ENCODE peak calls at places on chromosome 14, in ten cellular contexts. S is fibroblast of lung, Q is astrocyte of the spinal cord, F is lower lobe of right lung, X is cardiac muscle cell, P is transverse colon, I is AG04450, M is BJ, E is neural progenitor cell, V is GM12878. D is an unnamed sample.

GRCh38 chr14:103023881-103024473 is 33.4 kb downstream of the CDC42BPB start:
- DNase-seq in S (peak), Q (peak), F (no peak), X (no peak), P (no peak), I (peak), M (no peak), E (no peak), V (no peak), D (no peak)

GRCh38 chr14:70956511-70956910 is 49.3 kb downstream of the PCNX1 start:
- DNase-seq in S (no peak), Q (no peak), F (no peak), X (no peak), P (no peak), I (no peak), M (no peak), E (no peak), V (no peak), D (no peak)

GRCh38 chr14:35212471-35213142 is 79.6 kb upstream of the PSMA6 start:
- DNase-seq in S (no peak), Q (no peak), F (no peak), X (no peak), P (no peak), I (no peak), M (no peak), E (no peak), V (no peak), D (no peak)

GRCh38 chr14:65946494-65946893 is 534.0 kb downstream of the FUT8 start:
- DNase-seq in S (no peak), Q (no peak), F (no peak), X (no peak), P (no peak), I (no peak), M (no peak), E (no peak), V (no peak), D (no peak)

GRCh38 chr14:46999661-47000060 is 348.1 kb upstream of the RPL10L start:
- DNase-seq in S (no peak), Q (no peak), F (no peak), X (no peak), P (no peak), I (no peak), M (no peak), E (no peak), V (no peak), D (no peak)

GRCh38 chr14:57833304-57833703 is 32.6 kb downstream of the SLC35F4 start:
- DNase-seq in S (peak), Q (peak), F (no peak), X (no peak), P (no peak), I (peak), M (peak), E (no peak), V (no peak), D (no peak)

GRCh38 chr14:96847451-96847850 is 50.3 kb downstream of the VRK1 start:
- DNase-seq in S (no peak), Q (no peak), F (no peak), X (no peak), P (no peak), I (no peak), M (no peak), E (peak), V (no peak), D (no peak)

GRCh38 chr14:93033039-93033982 is 82.4 kb downstream of the ITPK1 start:
- DNase-seq in S (no peak), Q (no peak), F (no peak), X (no peak), P (no peak), I (no peak), M (no peak), E (no peak), V (no peak), D (no peak)

GRCh38 chr14:104252256-104253215 is 114.1 kb downstream of the KIF26A start:
- DNase-seq in S (no peak), Q (no peak), F (no peak), X (no peak), P (no peak), I (no peak), M (no peak), E (no peak), V (no peak), D (no peak)

GRCh38 chr14:61493239-61493638 is 171.9 kb downstream of the PRKCH start:
- DNase-seq in S (peak), Q (peak), F (no peak), X (no peak), P (no peak), I (peak), M (no peak), E (no peak), V (no peak), D (no peak)

GRCh38 chr14:24390696-24391468 is 7.9 kb upstream of the NYNRIN start:
- DNase-seq in S (no peak), Q (no peak), F (no peak), X (no peak), P (no peak), I (no peak), M (no peak), E (no peak), V (no peak), D (no peak)

GRCh38 chr14:81771876-81772275 is 238.2 kb upstream of the SEL1L start:
- DNase-seq in S (no peak), Q (no peak), F (no peak), X (no peak), P (no peak), I (no peak), M (no peak), E (no peak), V (no peak), D (no peak)

GRCh38 chr14:66117600-66117999 is 368.6 kb upstream of the CCDC196 start:
- DNase-seq in S (peak), Q (peak), F (no peak), X (no peak), P (no peak), I (no peak), M (no peak), E (no peak), V (no peak), D (no peak)

GRCh38 chr14:70857499-70857895 is 48.2 kb upstream of the MAP3K9 start:
- DNase-seq in S (no peak), Q (peak), F (no peak), X (no peak), P (no peak), I (no peak), M (no peak), E (no peak), V (no peak), D (no peak)

GRCh38 chr14:105430535-105430934 is 10.9 kb downstream of the MTA1 start:
- DNase-seq in S (peak), Q (peak), F (no peak), X (no peak), P (no peak), I (no peak), M (no peak), E (no peak), V (no peak), D (no peak)

GRCh38 chr14:66443158-66443695 is 42.9 kb upstream of the CCDC196 start:
- DNase-seq in S (no peak), Q (peak), F (no peak), X (no peak), P (no peak), I (no peak), M (no peak), E (no peak), V (no peak), D (no peak)

GRCh38 chr14:79580414-79580813 is 630.9 kb downstream of the DIO2 start:
- DNase-seq in S (no peak), Q (no peak), F (no peak), X (peak), P (no peak), I (no peak), M (no peak), E (no peak), V (no peak), D (no peak)

GRCh38 chr14:90556666-90557450 is 160.0 kb downstream of the CALM1 start:
- DNase-seq in S (no peak), Q (no peak), F (peak), X (no peak), P (no peak), I (no peak), M (no peak), E (no peak), V (no peak), D (no peak)

GRCh38 chr14:34301107-34301734 is 160.8 kb downstream of the SPTSSA start:
- DNase-seq in S (peak), Q (peak), F (no peak), X (peak), P (no peak), I (no peak), M (no peak), E (peak), V (peak), D (peak)

GRCh38 chr14:79201545-79202247 is 1009.6 kb downstream of the DIO2 start:
- DNase-seq in S (no peak), Q (no peak), F (no peak), X (no peak), P (no peak), I (no peak), M (no peak), E (no peak), V (no peak), D (no peak)

GRCh38 chr14:52129733-52130132 is 60.9 kb upstream of the NID2 start:
- DNase-seq in S (no peak), Q (no peak), F (no peak), X (peak), P (no peak), I (no peak), M (no peak), E (no peak), V (no peak), D (no peak)

GRCh38 chr14:89138846-89139245 is 278.2 kb downstream of the FOXN3 start:
- DNase-seq in S (no peak), Q (peak), F (no peak), X (no peak), P (no peak), I (no peak), M (no peak), E (no peak), V (no peak), D (no peak)

GRCh38 chr14:77485901-77486678 is 12.5 kb downstream of the ISM2 start:
- DNase-seq in S (no peak), Q (peak), F (no peak), X (no peak), P (no peak), I (peak), M (no peak), E (no peak), V (no peak), D (no peak)

GRCh38 chr14:69328765-69329164 is 68.8 kb downstream of the GALNT16 start:
- DNase-seq in S (no peak), Q (no peak), F (no peak), X (no peak), P (no peak), I (no peak), M (no peak), E (no peak), V (no peak), D (no peak)

DNA sequence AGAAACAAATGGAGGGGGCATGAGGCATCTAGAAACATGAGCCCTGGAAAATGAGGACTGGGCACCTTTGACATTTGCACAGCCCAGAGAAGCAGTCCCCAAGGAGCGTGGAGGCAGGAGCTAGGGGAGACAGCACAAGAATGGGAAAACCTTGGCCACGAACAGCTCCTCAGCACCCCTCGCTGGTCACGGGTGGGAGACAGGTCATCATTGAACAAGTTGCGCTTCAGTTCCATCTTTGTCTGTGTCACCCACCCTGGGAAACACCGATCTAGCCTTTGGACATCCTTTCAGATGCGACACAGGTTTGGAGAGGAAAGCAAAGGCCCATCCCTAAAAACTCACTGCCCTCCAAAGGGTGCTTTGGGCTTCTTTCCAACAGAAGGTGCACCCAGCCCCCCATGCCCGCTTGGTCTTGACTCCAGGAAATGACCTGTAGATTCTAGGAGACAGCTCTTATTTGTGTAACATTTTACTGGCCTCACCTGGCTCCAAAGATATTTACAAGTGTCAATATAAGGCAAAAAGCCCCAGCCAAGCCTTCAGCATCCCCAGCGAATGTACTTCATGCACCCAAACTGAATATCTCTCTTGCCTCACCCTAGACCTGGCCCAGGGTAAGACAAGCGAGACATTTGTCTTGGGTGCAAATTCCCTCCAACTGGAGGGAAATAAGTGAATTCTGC is 28.8 kb upstream of the CLMN start:
- DNase-seq in S (no peak), Q (no peak), F (no peak), X (no peak), P (no peak), I (no peak), M (no peak), E (peak), V (no peak), D (no peak)
- TF ChIP-seq CTCF in S (no peak), Q (no peak), F (no peak), X (no peak), P (no peak), I (no peak), M (no peak), E (peak), V (no peak), D (no peak)

DNA sequence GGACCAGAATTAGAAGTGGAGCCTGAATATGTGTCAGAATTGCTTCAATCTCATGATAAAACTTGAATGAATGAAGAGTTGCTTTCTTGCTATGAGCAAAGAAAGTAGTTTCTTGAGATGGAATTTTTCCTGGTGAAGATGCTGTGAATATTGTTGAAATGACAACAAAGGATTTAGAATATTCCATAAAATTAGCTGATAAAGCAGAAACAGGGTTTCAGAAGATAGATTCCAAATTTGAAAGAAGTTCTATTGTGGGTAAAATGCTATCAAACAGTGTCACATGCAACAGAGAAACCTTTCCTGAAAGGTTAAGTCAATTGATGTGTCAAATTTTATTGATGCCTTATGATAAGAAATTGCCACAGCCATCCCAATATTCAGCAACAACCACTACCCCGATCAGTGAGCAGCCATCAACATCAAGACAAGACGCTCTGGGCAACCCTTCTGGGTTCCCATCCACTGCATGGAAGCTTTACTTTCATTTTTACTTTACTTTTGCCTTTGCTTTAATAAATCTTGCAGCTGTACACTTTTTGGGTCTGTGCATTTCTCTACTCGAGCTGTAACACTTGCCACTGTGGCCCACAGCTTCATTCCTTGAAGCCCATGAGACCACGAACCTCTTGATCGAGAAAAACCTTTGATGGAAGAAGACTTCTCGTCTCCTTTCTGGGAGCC is 104.0 kb upstream of the SSTR1 start:
- DNase-seq in S (no peak), Q (no peak), F (no peak), X (no peak), P (no peak), I (no peak), M (no peak), E (no peak), V (no peak), D (no peak)
- H3K4me3 ChIP-seq in S (no peak), Q (no peak), F (no peak), X (no peak), P (no peak), I (no peak), M (no peak), E (no peak), V (no peak), D (no peak)

GRCh38 chr14:23385840-23386657 is 9.2 kb downstream of the CMTM5 start:
- DNase-seq in S (no peak), Q (no peak), F (no peak), X (no peak), P (no peak), I (no peak), M (no peak), E (no peak), V (no peak), D (no peak)
- TF ChIP-seq CTCF in S (no peak), Q (no peak), F (no peak), X (no peak), P (no peak), I (no peak), M (no peak), E (no peak), V (no peak), D (no peak)

DNA sequence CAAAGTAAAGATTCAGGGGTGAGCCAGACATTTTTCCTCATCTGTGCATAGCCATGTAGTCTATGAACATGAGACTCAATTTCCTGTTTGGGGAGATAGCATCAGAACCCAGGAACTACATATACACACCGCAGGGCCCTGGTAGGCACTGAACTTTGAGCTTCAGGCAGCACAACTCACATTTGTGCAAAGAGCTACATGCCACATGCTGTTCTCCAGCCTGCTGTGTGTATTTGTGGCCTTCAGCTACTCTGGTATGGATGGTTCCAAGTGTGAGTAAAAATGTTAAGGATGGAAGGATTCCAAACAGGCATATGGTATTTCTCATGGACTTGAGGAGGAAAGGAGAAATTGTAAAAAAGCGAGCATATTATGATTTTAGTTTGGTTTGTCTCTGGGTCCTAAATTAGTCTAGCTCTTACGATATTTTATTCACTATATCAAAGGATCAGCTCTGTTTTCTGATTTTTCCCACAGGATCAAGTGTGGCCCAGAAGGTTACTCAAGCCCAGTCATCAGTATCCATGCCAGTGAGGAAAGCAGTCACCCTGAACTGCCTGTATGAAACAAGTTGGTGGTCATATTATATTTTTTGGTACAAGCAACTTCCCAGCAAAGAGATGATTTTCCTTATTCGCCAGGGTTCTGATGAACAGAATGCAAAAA is 422.4 kb upstream of the OR4E1 start:
- DNase-seq in S (peak), Q (no peak), F (no peak), X (no peak), P (no peak), I (no peak), M (no peak), E (no peak), V (no peak), D (no peak)
- H3K4me3 ChIP-seq in S (no peak), Q (no peak), F (no peak), X (no peak), P (no peak), I (no peak), M (no peak), E (no peak), V (no peak), D (no peak)

GRCh38 chr14:73759714-73760597 is 45.8 kb upstream of the PNMA1 start:
- DNase-seq in S (peak), Q (peak), F (peak), X (peak), P (peak), I (peak), M (peak), E (peak), V (peak), D (peak)

GRCh38 chr14:73760598-73761586 is 46.7 kb upstream of the PNMA1 start:
- DNase-seq in S (no peak), Q (no peak), F (no peak), X (no peak), P (peak), I (no peak), M (no peak), E (no peak), V (no peak), D (peak)

GRCh38 chr14:73758392-73759182 is 44.4 kb upstream of the PNMA1 start:
- DNase-seq in S (peak), Q (peak), F (peak), X (peak), P (peak), I (no peak), M (no peak), E (peak), V (no peak), D (peak)

GRCh38 chr14:73757876-73758391 is 43.8 kb upstream of the PNMA1 start:
- DNase-seq in S (no peak), Q (no peak), F (no peak), X (no peak), P (no peak), I (no peak), M (no peak), E (no peak), V (no peak), D (no peak)

DNA sequence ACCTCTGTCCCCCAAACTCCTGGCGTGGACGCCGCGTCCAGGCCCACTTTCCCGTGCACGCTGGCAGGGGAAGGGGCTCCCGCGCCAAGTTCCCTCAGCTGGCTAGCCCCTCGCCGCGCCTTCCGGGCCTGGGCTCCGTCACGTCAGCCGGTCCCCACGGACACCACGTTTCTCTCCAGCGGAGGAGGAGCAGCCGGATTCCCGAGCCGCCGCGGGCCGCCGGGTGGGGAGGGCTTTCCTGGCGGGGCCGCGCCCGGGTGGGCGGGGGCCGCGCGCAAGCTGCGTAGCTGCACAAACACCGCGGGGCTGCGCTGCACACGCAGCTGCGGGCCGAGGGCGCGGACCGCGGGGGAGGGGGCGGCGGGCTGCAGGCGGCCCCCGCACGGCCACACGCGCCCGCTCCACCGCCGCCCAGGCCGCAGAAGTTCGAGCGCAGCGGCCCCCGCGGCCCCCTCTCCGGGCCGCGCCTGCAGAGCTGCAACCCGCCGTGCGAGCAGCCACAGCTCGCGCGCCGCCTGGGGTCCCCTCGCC is 45.1 kb upstream of the PNMA1 start:
- DNase-seq in S (peak), Q (peak), F (peak), X (peak), P (peak), I (no peak), M (no peak), E (peak), V (no peak), D (peak)
- TF ChIP-seq CTCF in S (no peak), Q (no peak), F (no peak), X (no peak), P (no peak), I (no peak), M (no peak), E (no peak), V (no peak), D (no peak)